ENCODE peak calls at places on chromosomes 5 and 9, in five cellular contexts. One of them, this sample, is unnamed.

GRCh38 chr9:21070171-21070571 is 7.6 kb downstream of the IFNB1 start:
- DNase-seq in AG10803: peak; percentile 96
- DNase-seq in AG04450: peak; percentile 95
- DNase-seq in tibial artery: peak; percentile 60
- DNase-seq in spleen: no peak
- DNase-seq in this sample: peak; percentile 72

GRCh38 chr9:117697046-117697445 is 7.2 kb upstream of the TLR4 start:
- DNase-seq in AG10803: no peak
- DNase-seq in AG04450: no peak
- DNase-seq in tibial artery: no peak
- DNase-seq in spleen: peak; percentile 47
- DNase-seq in this sample: no peak

GRCh38 chr5:175215906-175216305 is 228.1 kb downstream of the DRD1 start:
- DNase-seq in AG10803: no peak
- DNase-seq in AG04450: no peak
- DNase-seq in tibial artery: no peak
- DNase-seq in spleen: no peak
- DNase-seq in this sample: no peak

GRCh38 chr9:133686642-133687575 is 50.7 kb downstream of the DBH start:
- DNase-seq in AG10803: no peak
- DNase-seq in AG04450: no peak
- DNase-seq in tibial artery: no peak
- DNase-seq in spleen: peak; percentile 41
- DNase-seq in this sample: no peak

GRCh38 chr9:78115073-78115472 is 83.5 kb upstream of the GNAQ start:
- DNase-seq in AG10803: no peak
- DNase-seq in AG04450: no peak
- DNase-seq in tibial artery: no peak
- DNase-seq in spleen: no peak
- DNase-seq in this sample: no peak

GRCh38 chr5:142600611-142601360 is 85.1 kb downstream of the FGF1 start:
- DNase-seq in AG10803: peak; percentile 53
- DNase-seq in AG04450: peak; percentile 69
- DNase-seq in tibial artery: peak; percentile 66
- DNase-seq in spleen: no peak
- DNase-seq in this sample: peak; percentile 90

GRCh38 chr5:176994460-176995121 is 12.0 kb downstream of the UIMC1 start:
- DNase-seq in AG10803: peak; percentile 57
- DNase-seq in AG04450: no peak
- DNase-seq in tibial artery: peak; percentile 37
- DNase-seq in spleen: peak; percentile 83
- DNase-seq in this sample: no peak

GRCh38 chr9:84929068-84929467 is 259.5 kb downstream of the NTRK2 start:
- DNase-seq in AG10803: no peak
- DNase-seq in AG04450: no peak
- DNase-seq in tibial artery: no peak
- DNase-seq in spleen: no peak
- DNase-seq in this sample: no peak

GRCh38 chr9:122379340-122379739 is 8.5 kb downstream of the PTGS1 start:
- DNase-seq in AG10803: no peak
- DNase-seq in AG04450: no peak
- DNase-seq in tibial artery: no peak
- DNase-seq in spleen: no peak
- DNase-seq in this sample: no peak

GRCh38 chr5:130720355-130720754 is 444.7 kb downstream of the HINT1 start:
- DNase-seq in AG10803: peak; percentile 5
- DNase-seq in AG04450: no peak
- DNase-seq in tibial artery: no peak
- DNase-seq in spleen: no peak
- DNase-seq in this sample: peak; percentile 1

GRCh38 chr9:136222166-136222895 is 17.4 kb upstream of the LHX3 start:
- DNase-seq in AG10803: no peak
- DNase-seq in AG04450: no peak
- DNase-seq in tibial artery: no peak
- DNase-seq in spleen: no peak
- DNase-seq in this sample: no peak

GRCh38 chr5:181037365-181037861 is 2.7 kb upstream of the BTNL9 start:
- DNase-seq in AG10803: no peak
- DNase-seq in AG04450: no peak
- DNase-seq in tibial artery: no peak
- DNase-seq in spleen: peak; percentile 23
- DNase-seq in this sample: no peak

GRCh38 chr5:56126487-56127179 is 106.5 kb downstream of the ANKRD55 start:
- DNase-seq in AG10803: no peak
- DNase-seq in AG04450: no peak
- DNase-seq in tibial artery: no peak
- DNase-seq in spleen: no peak
- DNase-seq in this sample: no peak

GRCh38 chr5:107367919-107368318 is 302.8 kb downstream of the EFNA5 start:
- DNase-seq in AG10803: no peak
- DNase-seq in AG04450: no peak
- DNase-seq in tibial artery: no peak
- DNase-seq in spleen: no peak
- DNase-seq in this sample: no peak

GRCh38 chr5:139658501-139658927 is 10.4 kb downstream of the CXXC5 start:
- DNase-seq in AG10803: peak; percentile 67
- DNase-seq in AG04450: no peak
- DNase-seq in tibial artery: no peak
- DNase-seq in spleen: peak; percentile 84
- DNase-seq in this sample: no peak
- TF ChIP-seq CTCF in AG10803: peak; percentile 22
- TF ChIP-seq CTCF in AG04450: no peak
- TF ChIP-seq CTCF in tibial artery: no peak
- TF ChIP-seq CTCF in spleen: no peak
- TF ChIP-seq CTCF in this sample: no peak

DNA sequence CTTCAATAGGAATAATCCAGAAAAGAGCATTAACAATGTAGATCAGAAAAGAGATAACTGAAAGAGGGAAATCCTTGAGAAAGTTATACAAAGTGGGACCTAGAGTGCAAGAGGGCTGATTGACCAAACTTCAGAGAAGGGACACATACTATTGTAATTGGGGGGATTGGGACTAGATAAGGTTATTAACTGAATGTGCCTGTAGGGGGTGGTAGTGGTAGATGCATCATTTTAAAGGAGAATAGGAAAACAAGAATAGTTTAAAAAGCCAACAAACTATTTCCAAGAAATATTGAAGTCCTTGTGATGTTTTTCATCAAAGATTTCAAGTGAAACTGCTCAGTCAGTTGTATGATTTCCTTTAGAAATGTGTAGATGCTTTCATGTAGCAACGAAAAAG is 468.5 kb downstream of the TAF11L14 start:
- DNase-seq in AG10803: no peak
- DNase-seq in AG04450: no peak
- DNase-seq in tibial artery: no peak
- DNase-seq in spleen: no peak
- DNase-seq in this sample: no peak
- TF ChIP-seq CTCF in AG10803: no peak
- TF ChIP-seq CTCF in AG04450: no peak
- TF ChIP-seq CTCF in tibial artery: no peak
- TF ChIP-seq CTCF in spleen: no peak
- TF ChIP-seq CTCF in this sample: no peak

GRCh38 chr5:171272996-171273970 is 35.8 kb upstream of the TLX3 start:
- DNase-seq in AG10803: peak; percentile 48
- DNase-seq in AG04450: no peak
- DNase-seq in tibial artery: no peak
- DNase-seq in spleen: no peak
- DNase-seq in this sample: no peak
- TF ChIP-seq CTCF in AG10803: peak; percentile 50
- TF ChIP-seq CTCF in AG04450: peak; percentile 49
- TF ChIP-seq CTCF in tibial artery: no peak
- TF ChIP-seq CTCF in spleen: no peak
- TF ChIP-seq CTCF in this sample: peak; percentile 34

GRCh38 chr9:124757589-124757988 is 13.5 kb downstream of the NR6A1 start:
- DNase-seq in AG10803: no peak
- DNase-seq in AG04450: no peak
- DNase-seq in tibial artery: no peak
- DNase-seq in spleen: no peak
- DNase-seq in this sample: no peak

GRCh38 chr9:124756011-124756410 is 15.1 kb downstream of the NR6A1 start:
- DNase-seq in AG10803: no peak
- DNase-seq in AG04450: no peak
- DNase-seq in tibial artery: no peak
- DNase-seq in spleen: no peak
- DNase-seq in this sample: no peak

GRCh38 chr9:124752967-124753366 is 18.1 kb downstream of the NR6A1 start:
- DNase-seq in AG10803: peak; percentile 70
- DNase-seq in AG04450: no peak
- DNase-seq in tibial artery: no peak
- DNase-seq in spleen: no peak
- DNase-seq in this sample: no peak

GRCh38 chr9:124755061-124755460 is 16.1 kb downstream of the NR6A1 start:
- DNase-seq in AG10803: no peak
- DNase-seq in AG04450: no peak
- DNase-seq in tibial artery: no peak
- DNase-seq in spleen: no peak
- DNase-seq in this sample: no peak

GRCh38 chr9:124754289-124754688 is 16.8 kb downstream of the NR6A1 start:
- DNase-seq in AG10803: peak; percentile 38
- DNase-seq in AG04450: no peak
- DNase-seq in tibial artery: no peak
- DNase-seq in spleen: no peak
- DNase-seq in this sample: no peak
- TF ChIP-seq CTCF in AG10803: peak; percentile 68
- TF ChIP-seq CTCF in AG04450: peak; percentile 80
- TF ChIP-seq CTCF in tibial artery: no peak
- TF ChIP-seq CTCF in spleen: no peak
- TF ChIP-seq CTCF in this sample: peak; percentile 55

GRCh38 chr9:89923961-89924504 is 319.2 kb downstream of the GADD45G start:
- DNase-seq in AG10803: no peak
- DNase-seq in AG04450: no peak
- DNase-seq in tibial artery: no peak
- DNase-seq in spleen: no peak
- DNase-seq in this sample: no peak
- TF ChIP-seq CTCF in AG10803: no peak
- TF ChIP-seq CTCF in AG04450: no peak
- TF ChIP-seq CTCF in tibial artery: no peak
- TF ChIP-seq CTCF in spleen: no peak
- TF ChIP-seq CTCF in this sample: no peak

GRCh38 chr9:121278535-121279169 is 10.7 kb downstream of the GSN start:
- DNase-seq in AG10803: peak; percentile 100
- DNase-seq in AG04450: peak; percentile 97
- DNase-seq in tibial artery: peak; percentile 84
- DNase-seq in spleen: no peak
- DNase-seq in this sample: peak; percentile 98

GRCh38 chr9:121274851-121275250 is 6.9 kb downstream of the GSN start:
- DNase-seq in AG10803: peak; percentile 66
- DNase-seq in AG04450: no peak
- DNase-seq in tibial artery: no peak
- DNase-seq in spleen: no peak
- DNase-seq in this sample: no peak

GRCh38 chr9:121277518-121278275 is 9.7 kb downstream of the GSN start:
- DNase-seq in AG10803: peak; percentile 77
- DNase-seq in AG04450: no peak
- DNase-seq in tibial artery: no peak
- DNase-seq in spleen: no peak
- DNase-seq in this sample: no peak

GRCh38 chr9:121275781-121276658 is 8.1 kb downstream of the GSN start:
- DNase-seq in AG10803: peak; percentile 35
- DNase-seq in AG04450: no peak
- DNase-seq in tibial artery: no peak
- DNase-seq in spleen: no peak
- DNase-seq in this sample: no peak

DNA sequence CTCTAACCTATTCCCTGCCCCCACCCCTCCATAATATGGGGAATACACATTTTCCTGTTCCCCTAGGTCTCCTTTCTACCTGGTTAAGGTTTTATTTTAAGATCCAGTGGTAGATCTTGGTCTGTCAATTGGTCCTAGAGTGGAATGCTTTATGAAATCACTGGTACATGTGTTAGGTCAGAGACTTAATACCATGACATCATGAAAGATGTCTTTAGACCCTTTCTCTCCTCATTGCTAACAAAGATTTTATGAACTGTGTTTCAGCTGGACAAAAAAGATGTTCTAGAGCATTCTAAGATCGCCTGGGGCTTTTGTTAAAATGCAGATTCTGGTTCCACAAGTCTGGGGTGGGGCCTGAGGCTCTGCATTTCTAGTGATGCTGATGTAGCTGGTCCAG is 9.1 kb downstream of the GSN start:
- DNase-seq in AG10803: no peak
- DNase-seq in AG04450: no peak
- DNase-seq in tibial artery: no peak
- DNase-seq in spleen: no peak
- DNase-seq in this sample: no peak
- TF ChIP-seq CTCF in AG10803: no peak
- TF ChIP-seq CTCF in AG04450: no peak
- TF ChIP-seq CTCF in tibial artery: no peak
- TF ChIP-seq CTCF in spleen: no peak
- TF ChIP-seq CTCF in this sample: no peak

DNA sequence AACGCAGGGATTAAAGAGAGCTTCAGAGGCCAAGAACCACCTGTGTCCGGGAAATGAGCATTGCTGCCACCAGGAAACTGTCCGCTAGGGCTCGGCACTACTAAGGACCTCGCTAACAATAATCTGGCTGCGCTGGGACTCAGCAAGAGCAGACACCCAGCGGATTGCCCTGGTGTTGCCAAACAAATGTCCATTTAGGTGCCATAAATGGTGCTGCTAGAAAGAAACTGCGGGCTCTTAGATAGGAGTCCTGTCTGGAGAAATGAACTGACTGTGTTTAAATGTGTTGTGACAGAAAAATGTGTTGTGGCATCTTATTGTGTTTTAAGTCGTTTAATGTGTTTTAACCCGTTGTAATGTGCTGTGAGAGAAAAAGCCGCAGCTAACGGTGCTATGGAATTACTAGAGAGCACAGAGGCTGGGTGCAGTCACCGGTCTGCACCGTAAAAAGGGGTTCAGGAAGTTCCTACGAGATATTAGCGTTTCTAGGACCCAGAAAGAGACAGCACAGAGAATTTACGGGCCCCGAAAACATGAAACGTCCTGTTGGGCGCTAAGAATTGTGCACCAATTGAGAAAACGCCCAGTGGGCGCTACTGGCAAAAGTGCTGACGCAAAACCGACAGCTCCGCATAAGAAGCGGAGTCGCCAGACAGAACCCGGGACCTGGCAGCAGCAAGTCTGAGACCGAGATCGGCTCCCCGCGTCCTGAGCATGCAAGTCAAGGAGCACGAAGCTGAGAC is 90.6 kb downstream of the ANXA2R start:
- DNase-seq in AG10803: peak; percentile 82
- DNase-seq in AG04450: peak; percentile 44
- DNase-seq in tibial artery: peak; percentile 61
- DNase-seq in spleen: peak; percentile 92
- DNase-seq in this sample: no peak
- TF ChIP-seq CTCF in AG10803: peak; percentile 63
- TF ChIP-seq CTCF in AG04450: peak; percentile 57
- TF ChIP-seq CTCF in tibial artery: peak; percentile 50
- TF ChIP-seq CTCF in spleen: no peak
- TF ChIP-seq CTCF in this sample: peak; percentile 30